ENCODE peak calls at places on chromosome 6, in six cellular contexts. V is cardiac muscle cell, U is ascending aorta, N is body of pancreas, B is PC-3, Y is DND-41. S is an unnamed sample. For H3K36me3, the result is how much of the 10 kb centered on the place peaks cover.

GRCh38 chr6:157672726-157673412 is 150.2 kb upstream of the SNX9 start:
- DNase-seq in Y (no peak), U (no peak), B (no peak), N (no peak), V (no peak), S (no peak)

GRCh38 chr6:154257074-154257473 is 99.5 kb downstream of the IPCEF1 start:
- DNase-seq in U (no peak), B (no peak), N (no peak), V (no peak), Y (no peak), S (no peak)

GRCh38 chr6:96777113-96777512 is 60.2 kb downstream of the GPR63 start:
- DNase-seq in U (no peak), V (no peak), Y (no peak), B (no peak), N (no peak), S (no peak)

GRCh38 chr6:142819603-142820335 is 125.2 kb downstream of the HIVEP2 start:
- DNase-seq in N (no peak), Y (peak), B (no peak), U (no peak), V (no peak), S (no peak)

GRCh38 chr6:16420715-16421461 is 182.5 kb downstream of the GMPR start:
- DNase-seq in B (peak), Y (no peak), V (no peak), N (no peak), U (no peak), S (no peak)

GRCh38 chr6:14501240-14501639 is 383.7 kb downstream of the CD83 start:
- DNase-seq in B (no peak), Y (no peak), N (no peak), V (no peak), U (no peak), S (no peak)

GRCh38 chr6:7311920-7312615 is 931 bp downstream of the SSR1 start:
- DNase-seq in U (no peak), Y (no peak), N (no peak), B (peak), V (peak), S (no peak)

GRCh38 chr6:62707156-62707555 is 421.1 kb upstream of the KHDRBS2 start:
- DNase-seq in U (no peak), B (no peak), Y (no peak), N (no peak), V (no peak), S (no peak)

GRCh38 chr6:158584236-158584651 is 24.4 kb downstream of the TMEM181 start:
- DNase-seq in V (no peak), U (no peak), N (no peak), Y (no peak), B (no peak), S (no peak)

GRCh38 chr6:158149641-158150040 is 18.4 kb downstream of the SERAC1 start:
- DNase-seq in V (no peak), B (peak), N (no peak), Y (no peak), U (no peak), S (no peak)

GRCh38 chr6:167917755-167918154 is 79.7 kb upstream of the KIF25 start:
- DNase-seq in Y (no peak), N (no peak), B (no peak), U (no peak), V (no peak), S (no peak)

GRCh38 chr6:167913699-167914098 is 83.8 kb upstream of the KIF25 start:
- DNase-seq in V (no peak), N (no peak), U (no peak), Y (no peak), B (no peak), S (no peak)

GRCh38 chr6:167912494-167912893 is 85.0 kb upstream of the KIF25 start:
- DNase-seq in N (no peak), Y (no peak), U (no peak), B (no peak), V (no peak), S (no peak)

GRCh38 chr6:167918507-167919278 is 78.8 kb upstream of the KIF25 start:
- DNase-seq in V (no peak), Y (no peak), U (no peak), N (no peak), B (no peak), S (no peak)

GRCh38 chr6:167915139-167915538 is 82.3 kb upstream of the KIF25 start:
- DNase-seq in U (no peak), B (no peak), N (no peak), Y (no peak), V (no peak), S (no peak)
- H3K36me3 ChIP-seq in U (under half), B (under half), N (under half), Y (under half), V (half or more), S (under half)

GRCh38 chr6:41791984-41792383 is 4.5 kb downstream of the TOMM6 start:
- DNase-seq in B (no peak), V (no peak), N (no peak), U (no peak), Y (no peak), S (no peak)
- H3K36me3 ChIP-seq in B (under half), V (under half), N (under half), U (under half), Y (half or more), S (under half)

GRCh38 chr6:33683051-33683571 is 28.4 kb downstream of the UQCC2 start:
- DNase-seq in V (no peak), U (no peak), N (no peak), B (no peak), Y (peak), S (no peak)

GRCh38 chr6:33683576-33684427 is 27.7 kb downstream of the UQCC2 start:
- DNase-seq in U (no peak), Y (no peak), V (no peak), N (no peak), B (no peak), S (no peak)

GRCh38 chr6:33679761-33680160 is 31.7 kb downstream of the UQCC2 start:
- DNase-seq in B (no peak), V (no peak), U (no peak), Y (no peak), N (no peak), S (no peak)

GRCh38 chr6:33684428-33684896 is 27.0 kb downstream of the UQCC2 start:
- DNase-seq in V (no peak), Y (no peak), B (no peak), N (no peak), U (no peak), S (no peak)

GRCh38 chr6:33682341-33682740 is 29.2 kb downstream of the UQCC2 start:
- DNase-seq in N (no peak), U (no peak), Y (no peak), B (no peak), V (no peak), S (no peak)
- H3K36me3 ChIP-seq in N (under half), U (under half), Y (half or more), B (under half), V (under half), S (under half)

GRCh38 chr6:104349191-104349590 is 510.5 kb downstream of the HACE1 start:
- DNase-seq in U (no peak), N (no peak), V (no peak), B (no peak), Y (no peak), S (no peak)
- H3K36me3 ChIP-seq in U (under half), N (under half), V (under half), B (under half), Y (under half), S (under half)

GRCh38 chr6:12280901-12281300 is 9.3 kb upstream of the EDN1 start:
- DNase-seq in V (no peak), N (no peak), B (no peak), U (no peak), Y (no peak), S (no peak)

GRCh38 chr6:12286381-12287132 is 3.6 kb upstream of the EDN1 start:
- DNase-seq in Y (no peak), N (no peak), V (no peak), B (peak), U (no peak), S (no peak)

GRCh38 chr6:12288211-12288618 is 1.9 kb upstream of the EDN1 start:
- DNase-seq in N (peak), B (peak), U (no peak), V (no peak), Y (no peak), S (no peak)

GRCh38 chr6:12280458-12280857 is 9.7 kb upstream of the EDN1 start:
- DNase-seq in U (no peak), Y (no peak), B (peak), V (no peak), N (no peak), S (no peak)

DNA sequence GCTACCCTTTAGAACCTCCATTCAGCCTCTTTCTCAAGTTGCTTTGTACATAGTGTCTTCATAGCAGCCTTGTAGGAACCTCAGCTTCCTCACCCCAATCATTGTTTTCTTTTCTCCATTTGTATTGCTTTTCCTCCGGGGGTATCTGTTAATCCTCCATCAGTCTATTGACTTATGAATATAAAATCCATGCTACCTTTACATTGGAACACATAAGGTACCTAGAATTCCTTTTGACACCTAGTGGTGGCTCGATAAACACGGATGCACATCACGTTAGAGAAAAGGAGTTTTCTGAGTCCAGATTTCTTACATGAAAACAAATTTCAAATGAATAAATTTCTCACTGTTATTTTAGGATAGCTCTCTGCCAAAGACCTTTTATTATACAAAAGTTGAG is 6.3 kb upstream of the EDN1 start:
- DNase-seq in V (no peak), U (no peak), N (no peak), Y (no peak), B (no peak), S (no peak)
- H3K36me3 ChIP-seq in V (under half), U (under half), N (under half), Y (under half), B (under half), S (under half)

GRCh38 chr6:31883699-31884098 is 4.9 kb upstream of the SLC44A4 start:
- DNase-seq in V (no peak), B (no peak), U (no peak), Y (no peak), N (no peak), S (no peak)
- H3K36me3 ChIP-seq in V (half or more), B (half or more), U (half or more), Y (half or more), N (under half), S (half or more)

DNA sequence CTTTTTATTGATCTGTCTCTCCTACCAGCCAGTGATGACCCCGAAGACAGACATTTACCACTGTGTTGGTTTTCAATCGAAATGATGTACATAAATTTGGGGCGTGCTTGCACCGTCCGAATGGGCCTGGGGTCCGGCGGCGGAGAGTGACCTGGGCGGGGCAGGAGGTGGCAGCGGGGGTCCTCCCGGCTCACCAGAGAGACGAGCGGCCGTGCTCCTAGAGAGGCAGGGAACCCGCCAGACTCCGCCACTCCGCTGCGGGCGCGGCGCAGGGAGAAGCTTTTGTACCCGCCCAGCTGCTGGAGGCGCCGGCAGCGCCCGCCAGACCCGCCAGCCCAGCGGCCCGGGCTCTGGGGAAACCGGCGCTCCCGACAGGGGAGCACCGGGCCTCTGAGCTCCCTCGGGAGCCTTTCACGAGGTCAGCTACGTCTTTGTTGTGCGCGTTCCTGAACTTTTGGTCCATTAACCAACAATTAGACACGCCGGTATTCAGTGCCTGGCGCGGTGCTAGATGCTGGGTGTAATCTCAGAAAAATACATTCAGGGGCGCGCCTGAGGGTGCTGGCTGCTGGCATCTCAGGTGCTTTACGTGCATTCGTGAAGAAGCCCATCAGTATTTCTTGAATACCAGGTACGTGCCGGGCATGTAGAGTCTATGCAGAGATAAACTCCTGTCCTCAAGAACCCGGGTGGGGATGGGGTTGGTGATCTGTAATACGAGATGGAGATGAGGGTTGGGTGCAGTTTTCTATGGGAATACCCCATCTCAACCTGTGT is at the start of gene PGBD1:
- DNase-seq in U (no peak), N (peak), B (peak), Y (peak), V (peak), S (peak)
- H3K36me3 ChIP-seq in U (under half), N (under half), B (under half), Y (under half), V (under half), S (under half)

DNA sequence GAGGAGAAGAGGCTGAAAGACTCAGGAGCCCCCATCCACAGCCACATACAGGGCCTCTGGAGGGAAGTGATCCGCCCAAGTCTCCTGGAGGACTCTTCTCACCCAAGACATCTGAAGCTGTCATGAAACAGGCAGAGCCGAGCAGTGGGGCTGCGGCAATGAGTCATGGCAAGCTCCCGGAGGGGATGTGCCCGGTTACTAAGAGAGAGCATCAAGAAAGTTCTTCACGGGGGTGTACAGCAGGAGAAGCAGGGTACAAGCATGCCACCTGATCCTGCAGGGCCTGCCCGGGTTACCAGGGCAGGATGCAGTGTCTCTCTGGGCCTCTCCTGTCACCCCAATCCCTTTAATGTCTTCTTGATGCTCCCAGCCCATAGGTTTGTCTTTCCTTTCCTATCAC is 21.1 kb downstream of the TRIM26 start:
- DNase-seq in U (no peak), V (no peak), Y (no peak), B (no peak), N (no peak), S (no peak)
- H3K36me3 ChIP-seq in U (half or more), V (under half), Y (half or more), B (under half), N (under half), S (under half)

GRCh38 chr6:41645007-41645618 is 6.8 kb downstream of the MDFI start:
- DNase-seq in N (no peak), B (no peak), Y (no peak), V (no peak), U (no peak), S (no peak)
- H3K36me3 ChIP-seq in N (under half), B (under half), Y (under half), V (under half), U (under half), S (under half)

S was measured in BE2C.